ENCODE peak calls at places on chromosomes 3 and 15, in seven cellular contexts. One of them, this sample, is unnamed.

GRCh38 chr3:189109145-189109544 is 62.6 kb upstream of the TPRG1 start:
- DNase-seq in trophoblast cell: no peak
- DNase-seq in IMR-90: no peak
- DNase-seq in H9: no peak
- DNase-seq in H1: no peak
- DNase-seq in neuronal stem cell: no peak
- DNase-seq in mesenchymal stem cell: no peak
- DNase-seq in this sample: no peak

GRCh38 chr3:185629554-185630181 is 43.6 kb downstream of the SENP2 start:
- DNase-seq in IMR-90: peak; percentile 27
- DNase-seq in mesenchymal stem cell: no peak
- DNase-seq in H9: no peak
- DNase-seq in trophoblast cell: no peak
- DNase-seq in H1: no peak
- DNase-seq in neuronal stem cell: no peak
- DNase-seq in this sample: no peak

GRCh38 chr3:170862618-170863374 is 7.2 kb downstream of the RPL22L1 start:
- DNase-seq in mesenchymal stem cell: no peak
- DNase-seq in H1: no peak
- DNase-seq in H9: no peak
- DNase-seq in neuronal stem cell: no peak
- DNase-seq in IMR-90: peak; percentile 34
- DNase-seq in trophoblast cell: peak; percentile 78
- DNase-seq in this sample: peak; percentile 67

GRCh38 chr3:55817177-55817576 is 330.1 kb upstream of the WNT5A start:
- DNase-seq in IMR-90: no peak
- DNase-seq in H9: no peak
- DNase-seq in H1: no peak
- DNase-seq in mesenchymal stem cell: no peak
- DNase-seq in neuronal stem cell: no peak
- DNase-seq in trophoblast cell: no peak
- DNase-seq in this sample: peak; percentile 6

GRCh38 chr15:83810110-83810509 is 156.2 kb downstream of the ADAMTSL3 start:
- DNase-seq in H9: no peak
- DNase-seq in neuronal stem cell: no peak
- DNase-seq in mesenchymal stem cell: no peak
- DNase-seq in IMR-90: no peak
- DNase-seq in trophoblast cell: peak; percentile 1
- DNase-seq in H1: no peak
- DNase-seq in this sample: no peak

GRCh38 chr15:98875309-98875708 is 132.3 kb downstream of the PGPEP1L start:
- DNase-seq in IMR-90: peak; percentile 33
- DNase-seq in H1: no peak
- DNase-seq in H9: no peak
- DNase-seq in neuronal stem cell: no peak
- DNase-seq in trophoblast cell: no peak
- DNase-seq in mesenchymal stem cell: no peak
- DNase-seq in this sample: no peak

GRCh38 chr3:3984053-3984452 is 184.8 kb downstream of the LRRN1 start:
- DNase-seq in H1: no peak
- DNase-seq in IMR-90: no peak
- DNase-seq in H9: no peak
- DNase-seq in trophoblast cell: no peak
- DNase-seq in mesenchymal stem cell: no peak
- DNase-seq in neuronal stem cell: no peak
- DNase-seq in this sample: no peak

GRCh38 chr3:189995129-189995528 is 125.6 kb downstream of the P3H2 start:
- DNase-seq in trophoblast cell: no peak
- DNase-seq in neuronal stem cell: no peak
- DNase-seq in IMR-90: peak; percentile 42
- DNase-seq in H1: no peak
- DNase-seq in H9: peak; percentile 35
- DNase-seq in mesenchymal stem cell: peak; percentile 65
- DNase-seq in this sample: peak; percentile 71

GRCh38 chr15:101390462-101390861 is 95.4 kb upstream of the SNRPA1 start:
- DNase-seq in neuronal stem cell: no peak
- DNase-seq in IMR-90: no peak
- DNase-seq in H9: no peak
- DNase-seq in H1: no peak
- DNase-seq in mesenchymal stem cell: no peak
- DNase-seq in trophoblast cell: no peak
- DNase-seq in this sample: no peak

GRCh38 chr15:72307036-72307435 is 12.9 kb downstream of the CELF6 start:
- DNase-seq in H1: no peak
- DNase-seq in IMR-90: no peak
- DNase-seq in trophoblast cell: no peak
- DNase-seq in neuronal stem cell: no peak
- DNase-seq in H9: no peak
- DNase-seq in mesenchymal stem cell: no peak
- DNase-seq in this sample: no peak

GRCh38 chr15:63832620-63833245 is 1.0 kb downstream of the HERC1 start:
- DNase-seq in trophoblast cell: peak; percentile 41
- DNase-seq in mesenchymal stem cell: no peak
- DNase-seq in IMR-90: no peak
- DNase-seq in neuronal stem cell: no peak
- DNase-seq in H1: no peak
- DNase-seq in H9: no peak
- DNase-seq in this sample: no peak

GRCh38 chr3:141288331-141288990 is 56.8 kb downstream of the PXYLP1 start:
- DNase-seq in mesenchymal stem cell: no peak
- DNase-seq in neuronal stem cell: no peak
- DNase-seq in IMR-90: no peak
- DNase-seq in H1: no peak
- DNase-seq in H9: no peak
- DNase-seq in trophoblast cell: no peak
- DNase-seq in this sample: no peak

GRCh38 chr15:92909131-92909781 is 9.1 kb downstream of the CHD2 start:
- DNase-seq in neuronal stem cell: no peak
- DNase-seq in H1: no peak
- DNase-seq in H9: no peak
- DNase-seq in IMR-90: peak; percentile 68
- DNase-seq in mesenchymal stem cell: no peak
- DNase-seq in trophoblast cell: no peak
- DNase-seq in this sample: no peak

GRCh38 chr3:146124141-146124801 is 36.7 kb downstream of the PLOD2 start:
- DNase-seq in IMR-90: no peak
- DNase-seq in H9: no peak
- DNase-seq in neuronal stem cell: no peak
- DNase-seq in mesenchymal stem cell: peak; percentile 24
- DNase-seq in H1: no peak
- DNase-seq in trophoblast cell: no peak
- DNase-seq in this sample: no peak

GRCh38 chr15:43370975-43371974 is at the start of the genes TUBGCP4 and ZSCAN29:
- DNase-seq in neuronal stem cell: peak; percentile 90
- DNase-seq in trophoblast cell: peak; percentile 92
- DNase-seq in H9: peak; percentile 94
- DNase-seq in H1: peak; percentile 73
- DNase-seq in IMR-90: peak; percentile 62
- DNase-seq in mesenchymal stem cell: peak; percentile 83
- DNase-seq in this sample: peak; percentile 93

GRCh38 chr3:34357461-34357860 is 559.0 kb downstream of the PDCD6IP start:
- DNase-seq in neuronal stem cell: no peak
- DNase-seq in mesenchymal stem cell: no peak
- DNase-seq in trophoblast cell: peak; percentile 41
- DNase-seq in IMR-90: no peak
- DNase-seq in H1: no peak
- DNase-seq in H9: no peak
- DNase-seq in this sample: no peak

GRCh38 chr15:38072507-38073277 is 138.3 kb downstream of the TMCO5A start:
- DNase-seq in trophoblast cell: peak; percentile 82
- DNase-seq in IMR-90: peak; percentile 71
- DNase-seq in H9: peak; percentile 91
- DNase-seq in neuronal stem cell: peak; percentile 91
- DNase-seq in H1: peak; percentile 83
- DNase-seq in mesenchymal stem cell: peak; percentile 80
- DNase-seq in this sample: peak; percentile 98

GRCh38 chr3:165753560-165753959 is 83.7 kb downstream of the BCHE start:
- DNase-seq in trophoblast cell: no peak
- DNase-seq in neuronal stem cell: no peak
- DNase-seq in mesenchymal stem cell: peak; percentile 37
- DNase-seq in H1: no peak
- DNase-seq in H9: no peak
- DNase-seq in IMR-90: no peak
- DNase-seq in this sample: no peak

GRCh38 chr15:93330862-93331544 is 242.0 kb upstream of the RGMA start:
- DNase-seq in mesenchymal stem cell: no peak
- DNase-seq in neuronal stem cell: no peak
- DNase-seq in H1: no peak
- DNase-seq in H9: no peak
- DNase-seq in IMR-90: no peak
- DNase-seq in trophoblast cell: peak; percentile 26
- DNase-seq in this sample: peak; percentile 9

GRCh38 chr3:54989023-54989380 is 61.1 kb upstream of the LRTM1 start:
- DNase-seq in IMR-90: no peak
- DNase-seq in mesenchymal stem cell: no peak
- DNase-seq in H1: no peak
- DNase-seq in trophoblast cell: no peak
- DNase-seq in H9: no peak
- DNase-seq in neuronal stem cell: no peak
- DNase-seq in this sample: no peak

GRCh38 chr3:69121513-69121912 is 882 bp downstream of the LMOD3 start:
- DNase-seq in neuronal stem cell: no peak
- DNase-seq in H1: no peak
- DNase-seq in IMR-90: no peak
- DNase-seq in H9: no peak
- DNase-seq in trophoblast cell: no peak
- DNase-seq in mesenchymal stem cell: no peak
- DNase-seq in this sample: no peak

GRCh38 chr15:74400313-74400850 is 32.9 kb upstream of the CYP11A1 start:
- DNase-seq in H1: no peak
- DNase-seq in mesenchymal stem cell: no peak
- DNase-seq in IMR-90: no peak
- DNase-seq in trophoblast cell: no peak
- DNase-seq in neuronal stem cell: no peak
- DNase-seq in H9: no peak
- DNase-seq in this sample: no peak

DNA sequence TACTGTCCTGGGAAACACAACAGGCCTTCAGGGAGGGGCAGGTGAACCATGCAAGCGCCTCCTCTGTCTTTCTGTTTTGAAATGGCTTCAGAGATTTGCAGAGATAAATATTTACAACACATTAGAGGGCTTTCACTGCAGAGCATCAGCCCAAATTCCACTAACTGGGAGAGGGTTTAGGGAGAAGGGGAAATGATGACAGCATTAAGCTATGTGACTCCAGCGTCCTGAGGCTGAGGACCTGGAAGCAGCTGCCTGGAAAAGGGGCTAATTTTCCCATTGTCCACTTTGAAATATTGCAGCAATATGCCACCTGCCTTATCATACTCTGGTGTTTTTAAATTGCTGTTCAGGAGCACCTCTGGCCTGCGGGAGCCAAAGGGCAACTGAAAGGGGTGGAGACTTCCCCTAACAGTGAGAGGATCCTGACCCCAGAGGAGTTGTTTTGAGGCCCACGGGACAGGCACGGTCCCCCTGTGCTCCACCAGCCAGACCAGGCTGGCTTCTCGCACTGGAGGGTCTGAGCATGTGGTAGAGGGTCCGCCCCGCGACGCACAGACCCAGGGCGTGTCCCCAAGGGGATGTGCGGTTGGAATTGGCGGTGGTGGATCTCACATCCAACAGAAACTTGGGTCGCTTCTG is 110.6 kb downstream of the XXYLT1 start:
- DNase-seq in IMR-90: peak; percentile 79
- DNase-seq in mesenchymal stem cell: peak; percentile 86
- DNase-seq in trophoblast cell: peak; percentile 46
- DNase-seq in neuronal stem cell: no peak
- DNase-seq in H9: no peak
- DNase-seq in H1: no peak
- DNase-seq in this sample: peak; percentile 91
- H3K27ac ChIP-seq in IMR-90: peak overlapping the region; percentile 88
- H3K27ac ChIP-seq in mesenchymal stem cell: no peak overlapping the region
- H3K27ac ChIP-seq in trophoblast cell: peak overlapping the region; percentile 7
- H3K27ac ChIP-seq in neuronal stem cell: no peak overlapping the region
- H3K27ac ChIP-seq in H9: no peak overlapping the region
- H3K27ac ChIP-seq in H1: peak overlapping the region; percentile 27
- H3K27ac ChIP-seq in this sample: no peak overlapping the region

DNA sequence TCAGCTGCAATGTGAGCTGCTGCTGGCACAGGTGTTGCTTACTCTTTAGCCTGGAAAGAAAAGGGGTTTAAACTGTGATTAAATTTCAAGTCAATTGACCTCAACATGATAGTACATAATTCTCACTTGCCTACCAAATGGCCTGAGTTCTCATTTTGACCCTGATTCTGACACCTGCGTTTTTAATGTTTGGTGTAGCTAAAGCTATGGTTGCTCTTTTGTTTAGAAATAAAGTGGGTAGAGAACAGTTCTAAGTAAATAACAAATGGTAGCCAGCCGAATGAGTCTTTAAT is 100.8 kb upstream of the SOX2 start:
- DNase-seq in trophoblast cell: no peak
- DNase-seq in neuronal stem cell: no peak
- DNase-seq in H1: no peak
- DNase-seq in mesenchymal stem cell: no peak
- DNase-seq in H9: no peak
- DNase-seq in IMR-90: no peak
- DNase-seq in this sample: no peak
- H2AK5ac ChIP-seq in trophoblast cell: no peak overlapping the region
- H2AK5ac ChIP-seq in neuronal stem cell: no peak overlapping the region
- H2AK5ac ChIP-seq in H1: no peak overlapping the region
- H2AK5ac ChIP-seq in mesenchymal stem cell: no peak overlapping the region
- H2AK5ac ChIP-seq in H9: no peak overlapping the region
- H2AK5ac ChIP-seq in IMR-90: no peak overlapping the region
- H2AK5ac ChIP-seq in this sample: no peak overlapping the region

GRCh38 chr15:45164914-45165313 is 22.9 kb downstream of the SHF start:
- DNase-seq in mesenchymal stem cell: no peak
- DNase-seq in trophoblast cell: no peak
- DNase-seq in IMR-90: no peak
- DNase-seq in H1: no peak
- DNase-seq in neuronal stem cell: no peak
- DNase-seq in H9: no peak
- DNase-seq in this sample: no peak

GRCh38 chr15:45163508-45163856 is 24.3 kb downstream of the SHF start:
- DNase-seq in H1: no peak
- DNase-seq in neuronal stem cell: no peak
- DNase-seq in IMR-90: no peak
- DNase-seq in mesenchymal stem cell: no peak
- DNase-seq in trophoblast cell: peak; percentile 21
- DNase-seq in H9: no peak
- DNase-seq in this sample: no peak

GRCh38 chr15:45166792-45167630 is 20.8 kb downstream of the SHF start:
- DNase-seq in IMR-90: peak; percentile 75
- DNase-seq in H1: peak; percentile 84
- DNase-seq in neuronal stem cell: peak; percentile 77
- DNase-seq in H9: peak; percentile 92
- DNase-seq in trophoblast cell: peak; percentile 54
- DNase-seq in mesenchymal stem cell: peak; percentile 86
- DNase-seq in this sample: peak; percentile 95

GRCh38 chr15:45167631-45168205 is 20.0 kb downstream of the SHF start:
- DNase-seq in trophoblast cell: no peak
- DNase-seq in H1: no peak
- DNase-seq in H9: no peak
- DNase-seq in mesenchymal stem cell: no peak
- DNase-seq in IMR-90: no peak
- DNase-seq in neuronal stem cell: no peak
- DNase-seq in this sample: no peak

GRCh38 chr15:45165536-45165935 is 22.2 kb downstream of the SHF start:
- DNase-seq in neuronal stem cell: no peak
- DNase-seq in trophoblast cell: no peak
- DNase-seq in H1: no peak
- DNase-seq in mesenchymal stem cell: no peak
- DNase-seq in H9: no peak
- DNase-seq in IMR-90: no peak
- DNase-seq in this sample: no peak
- H3K27ac ChIP-seq in neuronal stem cell: no peak overlapping the region
- H3K27ac ChIP-seq in trophoblast cell: no peak overlapping the region
- H3K27ac ChIP-seq in H1: no peak overlapping the region
- H3K27ac ChIP-seq in mesenchymal stem cell: no peak overlapping the region
- H3K27ac ChIP-seq in H9: no peak overlapping the region
- H3K27ac ChIP-seq in IMR-90: no peak overlapping the region
- H3K27ac ChIP-seq in this sample: no peak overlapping the region

GRCh38 chr3:61182648-61183047 is 68.6 kb downstream of the FHIT start:
- DNase-seq in neuronal stem cell: no peak
- DNase-seq in H1: no peak
- DNase-seq in mesenchymal stem cell: no peak
- DNase-seq in IMR-90: no peak
- DNase-seq in trophoblast cell: no peak
- DNase-seq in H9: no peak
- DNase-seq in this sample: no peak
- H2AK5ac ChIP-seq in neuronal stem cell: no peak overlapping the region
- H2AK5ac ChIP-seq in H1: no peak overlapping the region
- H2AK5ac ChIP-seq in mesenchymal stem cell: peak overlapping the region; percentile 94
- H2AK5ac ChIP-seq in IMR-90: no peak overlapping the region
- H2AK5ac ChIP-seq in trophoblast cell: no peak overlapping the region
- H2AK5ac ChIP-seq in H9: no peak overlapping the region
- H2AK5ac ChIP-seq in this sample: no peak overlapping the region